ENCODE peak calls at places on chromosome 5, in six cellular contexts. Y is RCC 7860, X is NCI-H2081, G is amygdala, H is tibial nerve, F is RWPE1. L is an unnamed sample.

GRCh38 chr5:10387690-10388089 is 34.2 kb downstream of the MARCHF6 start:
- DNase-seq in G (no peak), F (no peak), X (no peak), H (no peak), Y (no peak), L (peak)

GRCh38 chr5:132309679-132310078 is 15.5 kb downstream of the SLC22A4 start:
- DNase-seq in G (no peak), X (no peak), F (no peak), H (no peak), Y (no peak), L (no peak)

GRCh38 chr5:103867857-103868598 is 305.4 kb upstream of the NUDT12 start:
- DNase-seq in G (no peak), F (no peak), Y (no peak), H (no peak), X (peak), L (no peak)

GRCh38 chr5:78600656-78601452 is 47.7 kb downstream of the LHFPL2 start:
- DNase-seq in G (no peak), X (no peak), H (no peak), Y (peak), F (no peak), L (no peak)

GRCh38 chr5:612498-613424 is 621 bp downstream of the CEP72 start:
- DNase-seq in X (peak), Y (no peak), G (no peak), H (no peak), F (peak), L (peak)

GRCh38 chr5:6899215-6899614 is 186.0 kb downstream of the TENT4A start:
- DNase-seq in Y (no peak), X (peak), G (no peak), H (no peak), F (no peak), L (no peak)

GRCh38 chr5:44646016-44646415 is 162.7 kb upstream of the MRPS30 start:
- DNase-seq in F (no peak), X (peak), Y (no peak), H (no peak), G (no peak), L (no peak)

GRCh38 chr5:72510610-72511121 is 3.5 kb upstream of the ZNF366 start:
- DNase-seq in X (no peak), F (peak), H (no peak), Y (peak), G (peak), L (peak)

GRCh38 chr5:179793470-179794139 is at the start of gene LTC4S:
- DNase-seq in F (no peak), H (peak), G (peak), X (no peak), Y (peak), L (no peak)

GRCh38 chr5:34484190-34484589 is 171.9 kb upstream of the RAI14 start:
- DNase-seq in G (no peak), X (peak), Y (no peak), H (no peak), F (no peak), L (no peak)

GRCh38 chr5:36491860-36492259 is 114.5 kb upstream of the SLC1A3 start:
- DNase-seq in G (no peak), Y (no peak), X (no peak), H (peak), F (no peak), L (no peak)

GRCh38 chr5:126527892-126528291 is 67.1 kb downstream of the ALDH7A1 start:
- DNase-seq in G (no peak), X (no peak), H (no peak), F (no peak), Y (no peak), L (peak)

GRCh38 chr5:96747718-96748117 is 60.0 kb downstream of the ERAP1 start:
- DNase-seq in H (no peak), X (no peak), G (no peak), F (no peak), Y (no peak), L (no peak)

GRCh38 chr5:68405026-68405684 is 189.6 kb downstream of the PIK3R1 start:
- DNase-seq in Y (peak), G (no peak), X (no peak), H (no peak), F (peak), L (peak)

GRCh38 chr5:159698322-159698721 is 218.0 kb upstream of the ADRA1B start:
- DNase-seq in F (no peak), H (no peak), X (no peak), G (no peak), Y (no peak), L (no peak)

GRCh38 chr5:107338341-107338740 is 332.4 kb downstream of the EFNA5 start:
- DNase-seq in G (no peak), Y (no peak), X (no peak), F (no peak), H (no peak), L (no peak)

GRCh38 chr5:9445989-9446388 is 99.9 kb downstream of the SEMA5A start:
- DNase-seq in H (no peak), G (no peak), Y (no peak), F (no peak), X (no peak), L (no peak)

GRCh38 chr5:37112383-37112991 is 136.7 kb downstream of the CPLANE1 start:
- DNase-seq in G (no peak), F (no peak), Y (no peak), H (no peak), X (no peak), L (peak)

GRCh38 chr5:142109356-142110045 is 922 bp downstream of the NDFIP1 start:
- DNase-seq in F (peak), H (peak), G (no peak), Y (no peak), X (no peak), L (peak)

GRCh38 chr5:162189719-162190118 is 122.1 kb downstream of the GABRG2 start:
- DNase-seq in Y (no peak), G (no peak), X (no peak), F (no peak), H (no peak), L (no peak)

GRCh38 chr5:121797677-121798518 is 53.8 kb upstream of the FTMT start:
- DNase-seq in H (no peak), X (no peak), Y (no peak), F (no peak), G (no peak), L (no peak)

GRCh38 chr5:142175039-142175438 is 66.5 kb downstream of the NDFIP1 start:
- DNase-seq in H (no peak), F (no peak), Y (no peak), G (no peak), X (no peak), L (no peak)

GRCh38 chr5:41793156-41793770 is 77.0 kb downstream of the OXCT1 start:
- DNase-seq in H (no peak), G (no peak), Y (no peak), X (peak), F (no peak), L (peak)

GRCh38 chr5:127061537-127061936 is 11.8 kb downstream of the C5orf63 start:
- DNase-seq in F (no peak), G (no peak), X (no peak), H (no peak), Y (no peak), L (no peak)

GRCh38 chr5:42655982-42656660 is 100.5 kb upstream of the CCDC152 start:
- DNase-seq in G (no peak), F (peak), H (no peak), X (no peak), Y (no peak), L (peak)

GRCh38 chr5:65098393-65098792 is 329.7 kb downstream of the CWC27 start:
- DNase-seq in F (no peak), Y (no peak), X (no peak), G (no peak), H (no peak), L (no peak)

GRCh38 chr5:173763410-173763809 is 124.7 kb upstream of the CPEB4 start:
- DNase-seq in Y (no peak), H (no peak), G (no peak), F (no peak), X (no peak), L (no peak)

GRCh38 chr5:35902032-35902681 is 36.3 kb downstream of the CAPSL start:
- DNase-seq in G (no peak), X (no peak), H (no peak), F (no peak), Y (peak), L (peak)

L was measured in epithelial cell of esophagus.